ENCODE peak calls at places on chromosomes 4 and X, in five cellular contexts. F, Q, T, Y and S are unnamed samples.
A peak's percentile ranks its signal among the peaks of the same experiment; 100 is the strongest.

GRCh38 chr4:121192500-121192899 is 28.4 kb upstream of the TNIP3 start:
- DNase-seq in F (no peak), Y (no peak), T (no peak), Q (no peak), S (peak; percentile 65)

GRCh38 chr4:16693040-16693506 is 205.4 kb downstream of the LDB2 start:
- DNase-seq in T (peak; percentile 83), F (no peak), Y (no peak), Q (no peak), S (no peak)

GRCh38 chrX:134734343-134735001 is 76.2 kb upstream of the PLAC1 start:
- DNase-seq in Q (no peak), Y (no peak), T (no peak), F (no peak), S (peak; percentile 51)

GRCh38 chrX:110280954-110281353 is 36.9 kb downstream of the AMMECR1 start:
- DNase-seq in F (no peak), Y (no peak), Q (no peak), T (no peak), S (no peak)

GRCh38 chr4:105560488-105560887 is 8.1 kb downstream of the ARHGEF38 start:
- DNase-seq in Y (no peak), Q (no peak), T (no peak), F (no peak), S (peak; percentile 3)

GRCh38 chr4:118287691-118288090 is 65.1 kb downstream of the PRSS12 start:
- DNase-seq in Y (no peak), T (no peak), F (no peak), Q (no peak), S (no peak)

GRCh38 chr4:161714022-161714751 is 449.6 kb downstream of the FSTL5 start:
- DNase-seq in T (no peak), F (no peak), Y (no peak), Q (no peak), S (peak; percentile 16)

GRCh38 chrX:16870861-16871584 is 861 bp upstream of the RBBP7 start:
- DNase-seq in T (peak; percentile 76), Q (peak; percentile 79), F (no peak), Y (peak; percentile 27), S (peak; percentile 29)

GRCh38 chrX:96407043-96407442 is 277.6 kb upstream of the DIAPH2 start:
- DNase-seq in T (no peak), F (peak; percentile 4), Y (peak; percentile 66), Q (no peak), S (peak; percentile 47)

GRCh38 chr4:9816285-9816684 is 34.9 kb downstream of the DRD5 start:
- DNase-seq in T (no peak), Y (no peak), Q (no peak), F (no peak), S (no peak)

GRCh38 chr4:84971319-84971932 is 4.9 kb upstream of the WDFY3 start:
- DNase-seq in Y (no peak), T (no peak), Q (no peak), F (peak; percentile 16), S (peak; percentile 80)

GRCh38 chr4:67897686-67898085 is 13.9 kb upstream of the TMPRSS11D start:
- DNase-seq in Y (no peak), T (no peak), F (no peak), Q (no peak), S (no peak)

GRCh38 chr4:8292388-8293107 is 23.0 kb downstream of the HTRA3 start:
- DNase-seq in F (no peak), T (peak; percentile 30), Q (no peak), Y (no peak), S (no peak)

GRCh38 chr4:16334641-16335040 is 108.4 kb upstream of the TAPT1 start:
- DNase-seq in Y (no peak), Q (no peak), T (no peak), F (no peak), S (no peak)

GRCh38 chr4:79042079-79042674 is 102.9 kb upstream of the PAQR3 start:
- DNase-seq in F (no peak), Q (no peak), Y (peak; percentile 35), T (no peak), S (peak; percentile 59)

GRCh38 chrX:70494441-70494840 is 49.8 kb downstream of the DLG3 start:
- DNase-seq in T (no peak), Q (no peak), F (peak; percentile 13), Y (no peak), S (no peak)

GRCh38 chrX:124347242-124347641 is 879 bp downstream of the SH2D1A start:
- DNase-seq in F (no peak), T (no peak), Y (no peak), Q (no peak), S (no peak)

GRCh38 chrX:44785652-44786051 is 58.2 kb upstream of the DUSP21 start:
- DNase-seq in F (no peak), Q (no peak), T (no peak), Y (no peak), S (peak; percentile 25)

GRCh38 chr4:8910100-8910821 is 38.6 kb upstream of the HMX1 start:
- DNase-seq in Q (peak; percentile 64), T (peak; percentile 45), F (no peak), Y (no peak), S (no peak)

GRCh38 chr4:159487284-159487747 is 384.4 kb downstream of the RAPGEF2 start:
- DNase-seq in T (no peak), F (peak; percentile 25), Y (peak; percentile 33), Q (no peak), S (peak; percentile 87)

GRCh38 chrX:68571292-68572256 is 72.7 kb downstream of the YIPF6 start:
- DNase-seq in Y (no peak), F (peak; percentile 31), Q (no peak), T (no peak), S (peak; percentile 84)

GRCh38 chr4:26298198-26298950 is 22.4 kb upstream of the RBPJ start:
- DNase-seq in T (no peak), F (no peak), Q (no peak), Y (no peak), S (peak; percentile 71)

GRCh38 chr4:141099326-141099725 is 33.9 kb downstream of the RNF150 start:
- DNase-seq in Q (no peak), T (no peak), Y (no peak), F (no peak), S (no peak)

GRCh38 chr4:164596927-164597326 is 157.0 kb upstream of the SMIM31 start:
- DNase-seq in T (no peak), Y (no peak), Q (no peak), F (no peak), S (no peak)

GRCh38 chrX:81957900-81958545 is 756.1 kb downstream of the SH3BGRL start:
- DNase-seq in T (no peak), Y (no peak), F (peak; percentile 0), Q (no peak), S (no peak)

GRCh38 chrX:48904180-48904579 is 6.5 kb downstream of the PQBP1 start:
- DNase-seq in Y (no peak), Q (peak; percentile 69), T (no peak), F (no peak), S (no peak)

GRCh38 chr4:8308856-8309771 is 39.6 kb downstream of the HTRA3 start:
- DNase-seq in T (peak; percentile 90), F (no peak), Q (no peak), Y (peak; percentile 33), S (peak; percentile 60)

DNA sequence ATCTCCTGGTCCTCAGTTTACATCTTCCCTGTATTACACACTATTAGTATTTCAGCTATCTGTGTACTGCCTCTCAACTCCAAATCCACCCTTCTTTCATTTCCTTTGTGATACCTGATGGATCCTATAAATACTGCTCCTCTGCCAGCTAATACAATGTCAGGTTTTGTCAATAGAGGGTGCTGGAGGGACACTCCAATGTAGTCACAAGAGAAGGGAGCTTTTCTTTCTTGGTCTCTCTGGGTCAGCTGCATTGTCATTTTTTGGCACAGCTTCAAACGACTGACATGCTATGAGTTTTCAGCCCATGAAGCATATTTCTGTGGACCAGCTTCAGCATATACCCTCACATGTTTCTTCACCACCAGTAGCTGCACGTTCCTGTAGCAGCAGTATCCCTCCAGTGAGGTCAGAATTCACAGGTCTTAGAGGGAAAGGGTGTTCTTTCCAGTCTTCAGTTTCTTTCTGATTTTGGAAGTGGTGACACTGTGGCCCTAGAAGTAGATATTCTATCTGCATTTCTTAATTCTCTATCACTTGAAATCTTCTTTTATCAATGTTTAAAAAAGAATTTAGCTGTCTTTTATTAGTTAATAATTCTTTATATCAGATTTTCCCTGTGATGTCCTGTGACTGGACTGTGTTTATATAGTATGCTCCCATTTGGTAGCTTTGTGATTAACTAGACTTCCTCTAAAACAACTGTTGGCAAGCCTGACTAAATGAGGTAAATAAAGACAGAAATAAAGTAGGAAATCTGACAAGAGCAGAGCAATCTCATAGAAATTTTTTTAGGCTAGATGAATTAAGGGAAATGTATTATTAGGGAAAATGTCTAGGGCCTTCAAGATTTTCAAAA is 60.6 kb downstream of the GABRA2 start:
- DNase-seq in Q (no peak), F (no peak), Y (peak; percentile 33), T (no peak), S (peak; percentile 82)
- TF ChIP-seq CTCF in Q (no peak), F (no peak), Y (peak; percentile 42), T (no peak), S (peak; percentile 86)

GRCh38 chr4:186017801-186018200 is 51.2 kb upstream of the TLR3 start:
- DNase-seq in Q (no peak), Y (no peak), T (no peak), F (no peak), S (no peak)

GRCh38 chr4:186018261-186018660 is 50.7 kb upstream of the TLR3 start:
- DNase-seq in Y (no peak), T (no peak), Q (no peak), F (no peak), S (no peak)

GRCh38 chr4:186020106-186020792 is 48.7 kb upstream of the TLR3 start:
- DNase-seq in Q (no peak), Y (no peak), F (no peak), T (no peak), S (no peak)

GRCh38 chr4:186019264-186019663 is 49.7 kb upstream of the TLR3 start:
- DNase-seq in T (no peak), Y (no peak), Q (no peak), F (no peak), S (no peak)

GRCh38 chr4:186018756-186019155 is 50.2 kb upstream of the TLR3 start:
- DNase-seq in Q (no peak), F (no peak), Y (no peak), T (no peak), S (no peak)
- TF ChIP-seq CTCF in Q (no peak), F (no peak), Y (no peak), T (no peak), S (no peak)

GRCh38 chrX:83419030-83419792 is 88.9 kb upstream of the POU3F4 start:
- DNase-seq in T (no peak), Y (no peak), F (no peak), Q (no peak), S (no peak)

GRCh38 chrX:83416273-83416672 is 91.8 kb upstream of the POU3F4 start:
- DNase-seq in F (no peak), Q (no peak), T (no peak), Y (no peak), S (no peak)
- TF ChIP-seq CTCF in F (no peak), Q (no peak), T (no peak), Y (no peak), S (no peak)

GRCh38 chrX:108091266-108091877 is at the start of the genes ATG4A and PSMD10:
- DNase-seq in Y (peak; percentile 93), T (peak; percentile 96), Q (peak; percentile 92), F (peak; percentile 77), S (peak; percentile 96)
- TF ChIP-seq CTCF in Y (no peak), T (peak; percentile 12), Q (no peak), F (no peak), S (no peak)

GRCh38 chrX:121479406-121479805 is 432.0 kb downstream of the GLUD2 start:
- DNase-seq in T (no peak), Y (no peak), F (no peak), Q (no peak), S (no peak)
- TF ChIP-seq CTCF in T (no peak), Y (no peak), F (no peak), Q (no peak), S (no peak)